ENCODE peak calls at places on chromosomes 2 and 18, in four cellular contexts. W, V, H and I are unnamed samples.

GRCh38 chr2:130834923-130835765 is 1.6 kb upstream of the ARHGEF4 start:
- DNase-seq in W (no peak), V (no peak), H (no peak), I (no peak)

GRCh38 chr2:134271758-134272157 is 17.9 kb downstream of the MGAT5 start:
- DNase-seq in W (no peak), V (no peak), H (no peak), I (no peak)

GRCh38 chr2:96734899-96735585 is 4.8 kb downstream of the LMAN2L start:
- DNase-seq in W (no peak), V (no peak), H (no peak), I (no peak)

GRCh38 chr2:202990501-202990900 is 24.2 kb upstream of the NBEAL1 start:
- DNase-seq in W (no peak), V (no peak), H (no peak), I (no peak)

GRCh38 chr18:36203360-36203895 is 16.1 kb downstream of the MOCOS start:
- DNase-seq in W (no peak), V (no peak), H (no peak), I (no peak)

GRCh38 chr2:54404270-54404669 is 51.9 kb upstream of the SPTBN1 start:
- DNase-seq in W (no peak), V (no peak), H (no peak), I (peak; percentile 27)

GRCh38 chr2:84805250-84805917 is 75.5 kb downstream of the TRABD2A start:
- DNase-seq in W (no peak), V (no peak), H (no peak), I (no peak)

GRCh38 chr18:48018806-48019295 is 88.4 kb upstream of the SMAD2 start:
- DNase-seq in W (no peak), V (no peak), H (no peak), I (no peak)

GRCh38 chr2:24856791-24857211 is 63.2 kb downstream of the ADCY3 start:
- DNase-seq in W (no peak), V (no peak), H (no peak), I (no peak)

GRCh38 chr18:31101148-31102019 is 837 bp downstream of the DSC2 start:
- DNase-seq in W (peak; percentile 57), V (no peak), H (peak; percentile 54), I (peak; percentile 31)

GRCh38 chr2:19747310-19748072 is 154.3 kb downstream of the TTC32 start:
- DNase-seq in W (no peak), V (no peak), H (no peak), I (no peak)

GRCh38 chr2:196331143-196331542 is 159.8 kb upstream of the STK17B start:
- DNase-seq in W (no peak), V (peak; percentile 77), H (peak; percentile 17), I (no peak)

GRCh38 chr2:100246163-100247145 is 75.8 kb downstream of the LONRF2 start:
- DNase-seq in W (no peak), V (no peak), H (peak; percentile 60), I (no peak)

GRCh38 chr2:127654838-127655175 is 8.9 kb downstream of the GPR17 start:
- DNase-seq in W (no peak), V (no peak), H (no peak), I (no peak)

GRCh38 chr2:220628252-220628651 is 943.9 kb downstream of the EPHA4 start:
- DNase-seq in W (no peak), V (no peak), H (no peak), I (no peak)

GRCh38 chr2:215567504-215567903 is 131.6 kb upstream of the FN1 start:
- DNase-seq in W (no peak), V (no peak), H (no peak), I (peak; percentile 41)

GRCh38 chr2:6080837-6081541 is 388.8 kb downstream of the SOX11 start:
- DNase-seq in W (peak; percentile 47), V (no peak), H (no peak), I (no peak)

GRCh38 chr2:38978504-38978903 is 88.8 kb downstream of the ARHGEF33 start:
- DNase-seq in W (peak; percentile 16), V (no peak), H (no peak), I (no peak)

GRCh38 chr2:186058604-186059003 is 320.0 kb downstream of the FSIP2 start:
- DNase-seq in W (no peak), V (no peak), H (no peak), I (no peak)

GRCh38 chr2:232588680-232589585 is 38.4 kb downstream of the EIF4E2 start:
- DNase-seq in W (peak; percentile 83), V (peak; percentile 14), H (no peak), I (no peak)

GRCh38 chr2:120132190-120132589 is 91.0 kb downstream of the TMEM185B start:
- DNase-seq in W (no peak), V (peak; percentile 75), H (no peak), I (no peak)

GRCh38 chr2:231260442-231260841 is 62.0 kb downstream of the ARMC9 start:
- DNase-seq in W (no peak), V (peak; percentile 38), H (peak; percentile 30), I (no peak)

GRCh38 chr2:64485961-64486360 is 32.0 kb downstream of the LGALSL start:
- DNase-seq in W (no peak), V (no peak), H (no peak), I (no peak)

GRCh38 chr2:109029444-109030193 is 40.6 kb upstream of the EDAR start:
- DNase-seq in W (no peak), V (no peak), H (no peak), I (no peak)

GRCh38 chr2:150919899-150920298 is 341.8 kb downstream of the RBM43 start:
- DNase-seq in W (no peak), V (peak; percentile 20), H (no peak), I (no peak)

GRCh38 chr2:66982766-66983165 is 414.4 kb upstream of the ETAA1 start:
- DNase-seq in W (no peak), V (no peak), H (no peak), I (no peak)

GRCh38 chr2:100180503-100180902 is 38.1 kb upstream of the AFF3 start:
- DNase-seq in W (no peak), V (no peak), H (no peak), I (no peak)

GRCh38 chr2:68879296-68879695 is 8.1 kb upstream of the BMP10 start:
- DNase-seq in W (no peak), V (peak; percentile 57), H (no peak), I (no peak)

GRCh38 chr2:105576050-105576439 is 168.7 kb upstream of the NCK2 start:
- DNase-seq in W (no peak), V (no peak), H (no peak), I (no peak)

GRCh38 chr2:158797963-158798700 is 3.0 kb downstream of the DAPL1 start:
- DNase-seq in W (no peak), V (no peak), H (no peak), I (no peak)

GRCh38 chr2:223523541-223523940 is 78.6 kb downstream of the SCG2 start:
- DNase-seq in W (no peak), V (peak; percentile 45), H (no peak), I (no peak)

GRCh38 chr18:57715671-57716070 is 87.4 kb downstream of the ATP8B1 start:
- DNase-seq in W (no peak), V (no peak), H (no peak), I (no peak)

GRCh38 chr2:156918410-156918809 is 339.1 kb upstream of the GALNT5 start:
- DNase-seq in W (no peak), V (no peak), H (no peak), I (no peak)

GRCh38 chr2:168002021-168002553 is 245.3 kb downstream of the STK39 start:
- DNase-seq in W (no peak), V (peak; percentile 22), H (no peak), I (no peak)

GRCh38 chr2:157058161-157058560 is 199.3 kb upstream of the GALNT5 start:
- DNase-seq in W (no peak), V (no peak), H (no peak), I (no peak)

GRCh38 chr2:104599802-104600510 is 254.0 kb upstream of the POU3F3 start:
- DNase-seq in W (peak; percentile 48), V (peak; percentile 38), H (no peak), I (no peak)

GRCh38 chr2:239065962-239066361 is 218.1 kb downstream of the TWIST2 start:
- DNase-seq in W (no peak), V (no peak), H (no peak), I (no peak)

GRCh38 chr2:239066597-239066996 is 218.7 kb downstream of the TWIST2 start:
- DNase-seq in W (no peak), V (no peak), H (no peak), I (no peak)

GRCh38 chr2:239064253-239064652 is 216.4 kb downstream of the TWIST2 start:
- DNase-seq in W (no peak), V (no peak), H (no peak), I (no peak)

GRCh38 chr2:239064891-239065290 is 217.0 kb downstream of the TWIST2 start:
- DNase-seq in W (no peak), V (no peak), H (no peak), I (no peak)

DNA sequence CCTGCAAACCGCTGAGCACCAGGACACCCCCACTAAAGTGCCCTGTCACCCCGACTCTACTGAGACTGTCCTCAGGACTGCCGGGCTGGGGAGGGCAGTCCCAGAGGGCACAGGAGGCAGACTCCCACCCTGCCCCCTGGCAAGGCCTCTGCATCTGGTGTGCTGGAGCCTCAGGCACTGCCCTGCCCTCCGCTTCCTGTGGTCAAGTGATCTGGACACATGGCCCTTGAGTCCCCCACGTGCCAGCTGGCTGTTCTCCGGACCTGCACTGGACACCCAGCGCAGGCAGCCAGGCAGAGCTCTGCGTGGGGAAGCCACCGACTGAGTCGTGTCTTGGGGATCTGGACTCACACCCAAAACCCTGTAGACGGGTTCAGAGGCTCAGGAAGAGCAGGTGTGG is 217.7 kb downstream of the TWIST2 start:
- DNase-seq in W (no peak), V (no peak), H (no peak), I (no peak)
- H3K4me3 ChIP-seq in W (no peak overlapping the region), V (no peak overlapping the region), H (no peak overlapping the region), I (no peak overlapping the region)

GRCh38 chr2:9114457-9114856 is 92.2 kb upstream of the ASAP2 start:
- DNase-seq in W (no peak), V (no peak), H (no peak), I (no peak)
- TF ChIP-seq CTCF in W (no peak), V (peak; percentile 27), H (peak; percentile 12), I (no peak)

GRCh38 chr18:59268722-59269562 is 4.3 kb downstream of the RAX start:
- DNase-seq in W (no peak), V (no peak), H (peak; percentile 35), I (peak; percentile 60)
- H3K27me3 ChIP-seq in W (peaks cover 98% of the 10 kb centered on the region), V (peaks cover 100% of the 10 kb centered on the region), H (peaks cover 56% of the 10 kb centered on the region), I (no peaks in the 10 kb centered on the region)

GRCh38 chr2:101325425-101325824 is 16.9 kb upstream of the RNF149 start:
- DNase-seq in W (no peak), V (no peak), H (no peak), I (no peak)

GRCh38 chr2:101328474-101329007 is 20.0 kb upstream of the RNF149 start:
- DNase-seq in W (no peak), V (no peak), H (no peak), I (no peak)

GRCh38 chr2:101330253-101330921 is 21.9 kb upstream of the RNF149 start:
- DNase-seq in W (peak; percentile 76), V (no peak), H (no peak), I (no peak)

GRCh38 chr2:101329026-101329425 is 20.5 kb upstream of the RNF149 start:
- DNase-seq in W (no peak), V (no peak), H (no peak), I (no peak)

DNA sequence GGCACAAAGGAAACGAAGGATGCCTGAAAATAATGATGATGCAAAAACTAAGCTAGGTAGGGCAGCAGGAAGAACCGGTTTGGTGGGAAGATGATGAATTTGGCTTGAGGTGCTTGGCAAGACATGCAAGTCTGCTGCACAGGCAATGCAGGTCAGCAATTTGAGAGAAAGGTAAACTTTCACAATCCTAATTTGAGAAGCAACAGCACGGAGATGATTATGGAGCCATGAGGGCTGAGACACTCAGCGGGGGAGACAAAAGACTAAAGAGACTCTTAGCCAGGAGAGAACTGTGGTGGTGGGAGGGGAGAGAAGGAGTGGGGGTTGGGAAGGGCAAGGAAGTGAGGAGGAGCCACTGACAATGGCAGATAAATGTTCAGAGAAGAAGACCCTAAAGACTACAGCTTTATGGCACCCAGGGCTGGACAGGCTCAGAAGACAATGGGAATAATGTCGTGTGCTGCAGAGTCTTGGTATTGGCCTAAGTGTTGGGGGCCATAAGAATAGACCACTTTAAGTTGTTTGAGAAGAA is 19.4 kb upstream of the RNF149 start:
- DNase-seq in W (no peak), V (no peak), H (no peak), I (no peak)
- H3K4me3 ChIP-seq in W (no peak overlapping the region), V (no peak overlapping the region), H (no peak overlapping the region), I (no peak overlapping the region)